ENCODE peak calls at places on chromosomes 6 and 20, in four cellular contexts. G is heart right ventricle, Z is NCI-H2081, A is MV-4-11. Q is an unnamed sample.

GRCh38 chr6:35552285-35552917 is 39.7 kb upstream of the TULP1 start:
- DNase-seq in G (no peak), Z (peak; percentile 2), A (peak; percentile 51), Q (no peak)

GRCh38 chr20:4366076-4366475 is 350.7 kb upstream of the RNF24 start:
- DNase-seq in G (no peak), Z (no peak), A (no peak), Q (no peak)

GRCh38 chr6:169158182-169158573 is 95.5 kb downstream of the THBS2 start:
- DNase-seq in G (peak; percentile 76), Z (no peak), A (no peak), Q (no peak)

GRCh38 chr6:37518116-37518515 is 18.4 kb upstream of the CCDC167 start:
- DNase-seq in G (no peak), Z (no peak), A (no peak), Q (no peak)

GRCh38 chr6:7773322-7773721 is 47.4 kb downstream of the BMP6 start:
- DNase-seq in G (no peak), Z (no peak), A (no peak), Q (no peak)

GRCh38 chr6:170052991-170053821 is 237.7 kb downstream of the DLL1 start:
- DNase-seq in G (no peak), Z (no peak), A (no peak), Q (peak; percentile 50)

GRCh38 chr6:65259080-65259479 is 447.9 kb downstream of the EYS start:
- DNase-seq in G (no peak), Z (peak; percentile 32), A (peak; percentile 16), Q (no peak)

GRCh38 chr6:43255408-43256054 is 12.2 kb downstream of the TTBK1 start:
- DNase-seq in G (no peak), Z (no peak), A (no peak), Q (no peak)

GRCh38 chr20:63881451-63882226 is 13.3 kb upstream of the DNAJC5 start:
- DNase-seq in G (no peak), Z (no peak), A (no peak), Q (no peak)

GRCh38 chr6:162387723-162388382 is 339.7 kb downstream of the PRKN start:
- DNase-seq in G (peak; percentile 57), Z (no peak), A (no peak), Q (no peak)

GRCh38 chr20:36133821-36134220 is 20.7 kb upstream of the EPB41L1 start:
- DNase-seq in G (no peak), Z (no peak), A (no peak), Q (no peak)

Q was measured in type B pancreatic cell.